ENCODE peak calls at places on chromosomes 1 and 21, in seven cellular contexts. One of them, this sample, is unnamed.

GRCh38 chr21:34630536-34631143 is 15.7 kb upstream of the RCAN1 start:
- DNase-seq in kidney tubule cell: peak; percentile 54
- DNase-seq in DMS153: peak; percentile 29
- DNase-seq in non-pigmented ciliary epithelial cell: no peak
- DNase-seq in activated naive CD4-positive, alpha-beta T cell: peak; percentile 6
- DNase-seq in nephron progenitor cell: peak; percentile 25
- DNase-seq in ELR: peak; percentile 64
- DNase-seq in this sample: peak; percentile 38

GRCh38 chr1:228691926-228692325 is 43.4 kb upstream of the RHOU start:
- DNase-seq in kidney tubule cell: peak; percentile 56
- DNase-seq in DMS153: peak; percentile 60
- DNase-seq in non-pigmented ciliary epithelial cell: no peak
- DNase-seq in activated naive CD4-positive, alpha-beta T cell: no peak
- DNase-seq in nephron progenitor cell: no peak
- DNase-seq in ELR: peak; percentile 59
- DNase-seq in this sample: peak; percentile 39

GRCh38 chr1:20261095-20261494 is 29.6 kb upstream of the VWA5B1 start:
- DNase-seq in kidney tubule cell: no peak
- DNase-seq in DMS153: no peak
- DNase-seq in non-pigmented ciliary epithelial cell: no peak
- DNase-seq in activated naive CD4-positive, alpha-beta T cell: no peak
- DNase-seq in nephron progenitor cell: no peak
- DNase-seq in ELR: no peak
- DNase-seq in this sample: no peak

GRCh38 chr21:34707876-34708325 is 39.1 kb downstream of the CLIC6 start:
- DNase-seq in kidney tubule cell: no peak
- DNase-seq in DMS153: no peak
- DNase-seq in non-pigmented ciliary epithelial cell: no peak
- DNase-seq in activated naive CD4-positive, alpha-beta T cell: no peak
- DNase-seq in nephron progenitor cell: no peak
- DNase-seq in ELR: no peak
- DNase-seq in this sample: no peak

GRCh38 chr21:42636535-42636914 is 16.9 kb upstream of the PDE9A start:
- DNase-seq in kidney tubule cell: peak; percentile 63
- DNase-seq in DMS153: no peak
- DNase-seq in non-pigmented ciliary epithelial cell: peak; percentile 44
- DNase-seq in activated naive CD4-positive, alpha-beta T cell: no peak
- DNase-seq in nephron progenitor cell: no peak
- DNase-seq in ELR: peak; percentile 37
- DNase-seq in this sample: no peak

GRCh38 chr1:39808784-39809517 is 20.3 kb upstream of the BMP8B start:
- DNase-seq in kidney tubule cell: peak; percentile 73
- DNase-seq in DMS153: no peak
- DNase-seq in non-pigmented ciliary epithelial cell: no peak
- DNase-seq in activated naive CD4-positive, alpha-beta T cell: no peak
- DNase-seq in nephron progenitor cell: no peak
- DNase-seq in ELR: no peak
- DNase-seq in this sample: peak; percentile 72

GRCh38 chr21:15841856-15842564 is 112.2 kb downstream of the USP25 start:
- DNase-seq in kidney tubule cell: peak; percentile 86
- DNase-seq in DMS153: no peak
- DNase-seq in non-pigmented ciliary epithelial cell: peak; percentile 56
- DNase-seq in activated naive CD4-positive, alpha-beta T cell: no peak
- DNase-seq in nephron progenitor cell: no peak
- DNase-seq in ELR: peak; percentile 76
- DNase-seq in this sample: peak; percentile 88

GRCh38 chr21:44444286-44444931 is 10.9 kb upstream of the LRRC3 start:
- DNase-seq in kidney tubule cell: no peak
- DNase-seq in DMS153: no peak
- DNase-seq in non-pigmented ciliary epithelial cell: no peak
- DNase-seq in activated naive CD4-positive, alpha-beta T cell: no peak
- DNase-seq in nephron progenitor cell: peak; percentile 28
- DNase-seq in ELR: peak; percentile 6
- DNase-seq in this sample: no peak

GRCh38 chr21:45098867-45099266 is 24.5 kb downstream of the ADARB1 start:
- DNase-seq in kidney tubule cell: no peak
- DNase-seq in DMS153: no peak
- DNase-seq in non-pigmented ciliary epithelial cell: no peak
- DNase-seq in activated naive CD4-positive, alpha-beta T cell: no peak
- DNase-seq in nephron progenitor cell: no peak
- DNase-seq in ELR: peak; percentile 33
- DNase-seq in this sample: no peak

GRCh38 chr1:2404890-2405511 is 7.4 kb downstream of the PEX10 start:
- DNase-seq in kidney tubule cell: no peak
- DNase-seq in DMS153: no peak
- DNase-seq in non-pigmented ciliary epithelial cell: no peak
- DNase-seq in activated naive CD4-positive, alpha-beta T cell: no peak
- DNase-seq in nephron progenitor cell: no peak
- DNase-seq in ELR: no peak
- DNase-seq in this sample: no peak

GRCh38 chr21:44416193-44416592 is 39.1 kb upstream of the LRRC3 start:
- DNase-seq in kidney tubule cell: no peak
- DNase-seq in DMS153: no peak
- DNase-seq in non-pigmented ciliary epithelial cell: no peak
- DNase-seq in activated naive CD4-positive, alpha-beta T cell: no peak
- DNase-seq in nephron progenitor cell: no peak
- DNase-seq in ELR: no peak
- DNase-seq in this sample: no peak

GRCh38 chr1:62394646-62395045 is 42.2 kb upstream of the USP1 start:
- DNase-seq in kidney tubule cell: no peak
- DNase-seq in DMS153: no peak
- DNase-seq in non-pigmented ciliary epithelial cell: no peak
- DNase-seq in activated naive CD4-positive, alpha-beta T cell: no peak
- DNase-seq in nephron progenitor cell: no peak
- DNase-seq in ELR: no peak
- DNase-seq in this sample: no peak

GRCh38 chr1:91080650-91081049 is 58.8 kb upstream of the ZNF644 start:
- DNase-seq in kidney tubule cell: peak; percentile 57
- DNase-seq in DMS153: no peak
- DNase-seq in non-pigmented ciliary epithelial cell: no peak
- DNase-seq in activated naive CD4-positive, alpha-beta T cell: no peak
- DNase-seq in nephron progenitor cell: no peak
- DNase-seq in ELR: peak; percentile 96
- DNase-seq in this sample: no peak

GRCh38 chr1:153583976-153584375 is 18.3 kb upstream of the S100A2 start:
- DNase-seq in kidney tubule cell: peak; percentile 1
- DNase-seq in DMS153: no peak
- DNase-seq in non-pigmented ciliary epithelial cell: no peak
- DNase-seq in activated naive CD4-positive, alpha-beta T cell: no peak
- DNase-seq in nephron progenitor cell: no peak
- DNase-seq in ELR: peak; percentile 43
- DNase-seq in this sample: no peak

GRCh38 chr1:31937300-31938183 is 626 bp downstream of the PTP4A2 start:
- DNase-seq in kidney tubule cell: peak; percentile 67
- DNase-seq in DMS153: peak; percentile 52
- DNase-seq in non-pigmented ciliary epithelial cell: no peak
- DNase-seq in activated naive CD4-positive, alpha-beta T cell: peak; percentile 65
- DNase-seq in nephron progenitor cell: peak; percentile 74
- DNase-seq in ELR: peak; percentile 67
- DNase-seq in this sample: peak; percentile 26

GRCh38 chr1:43822040-43822439 is 111.6 kb upstream of the ARTN start:
- DNase-seq in kidney tubule cell: peak; percentile 97
- DNase-seq in DMS153: no peak
- DNase-seq in non-pigmented ciliary epithelial cell: no peak
- DNase-seq in activated naive CD4-positive, alpha-beta T cell: no peak
- DNase-seq in nephron progenitor cell: no peak
- DNase-seq in ELR: peak; percentile 99
- DNase-seq in this sample: peak; percentile 97

GRCh38 chr1:81920245-81920740 is 119.6 kb downstream of the ADGRL2 start:
- DNase-seq in kidney tubule cell: peak; percentile 17
- DNase-seq in DMS153: no peak
- DNase-seq in non-pigmented ciliary epithelial cell: peak; percentile 22
- DNase-seq in activated naive CD4-positive, alpha-beta T cell: no peak
- DNase-seq in nephron progenitor cell: peak; percentile 39
- DNase-seq in ELR: peak; percentile 1
- DNase-seq in this sample: peak; percentile 31

GRCh38 chr21:45019076-45019886 is 55.1 kb upstream of the ADARB1 start:
- DNase-seq in kidney tubule cell: no peak
- DNase-seq in DMS153: no peak
- DNase-seq in non-pigmented ciliary epithelial cell: no peak
- DNase-seq in activated naive CD4-positive, alpha-beta T cell: no peak
- DNase-seq in nephron progenitor cell: peak; percentile 61
- DNase-seq in ELR: no peak
- DNase-seq in this sample: no peak

GRCh38 chr1:15254521-15254920 is 7.5 kb downstream of the FHAD1 start:
- DNase-seq in kidney tubule cell: no peak
- DNase-seq in DMS153: no peak
- DNase-seq in non-pigmented ciliary epithelial cell: no peak
- DNase-seq in activated naive CD4-positive, alpha-beta T cell: no peak
- DNase-seq in nephron progenitor cell: no peak
- DNase-seq in ELR: no peak
- DNase-seq in this sample: no peak

GRCh38 chr1:58165073-58165472 is 381.5 kb downstream of the OMA1 start:
- DNase-seq in kidney tubule cell: no peak
- DNase-seq in DMS153: no peak
- DNase-seq in non-pigmented ciliary epithelial cell: no peak
- DNase-seq in activated naive CD4-positive, alpha-beta T cell: no peak
- DNase-seq in nephron progenitor cell: no peak
- DNase-seq in ELR: no peak
- DNase-seq in this sample: no peak

GRCh38 chr1:81681570-81681969 is 119.2 kb upstream of the ADGRL2 start:
- DNase-seq in kidney tubule cell: peak; percentile 47
- DNase-seq in DMS153: no peak
- DNase-seq in non-pigmented ciliary epithelial cell: peak; percentile 32
- DNase-seq in activated naive CD4-positive, alpha-beta T cell: no peak
- DNase-seq in nephron progenitor cell: no peak
- DNase-seq in ELR: peak; percentile 64
- DNase-seq in this sample: no peak

GRCh38 chr1:149849246-149849946 is 50.0 kb upstream of the BOLA1 start:
- DNase-seq in kidney tubule cell: peak; percentile 1
- DNase-seq in DMS153: no peak
- DNase-seq in non-pigmented ciliary epithelial cell: no peak
- DNase-seq in activated naive CD4-positive, alpha-beta T cell: no peak
- DNase-seq in nephron progenitor cell: no peak
- DNase-seq in ELR: no peak
- DNase-seq in this sample: no peak

GRCh38 chr1:180278791-180279432 is 48.8 kb downstream of the LHX4 start:
- DNase-seq in kidney tubule cell: no peak
- DNase-seq in DMS153: no peak
- DNase-seq in non-pigmented ciliary epithelial cell: no peak
- DNase-seq in activated naive CD4-positive, alpha-beta T cell: no peak
- DNase-seq in nephron progenitor cell: no peak
- DNase-seq in ELR: no peak
- DNase-seq in this sample: no peak

GRCh38 chr1:227734858-227735780 is at the start of the genes JMJD4 and SNAP47:
- DNase-seq in kidney tubule cell: peak; percentile 94
- DNase-seq in DMS153: peak; percentile 90
- DNase-seq in non-pigmented ciliary epithelial cell: peak; percentile 55
- DNase-seq in activated naive CD4-positive, alpha-beta T cell: peak; percentile 88
- DNase-seq in nephron progenitor cell: peak; percentile 91
- DNase-seq in ELR: peak; percentile 93
- DNase-seq in this sample: peak; percentile 80

GRCh38 chr21:19507682-19508260 is 1104.2 kb upstream of the TMPRSS15 start:
- DNase-seq in kidney tubule cell: no peak
- DNase-seq in DMS153: no peak
- DNase-seq in non-pigmented ciliary epithelial cell: no peak
- DNase-seq in activated naive CD4-positive, alpha-beta T cell: no peak
- DNase-seq in nephron progenitor cell: no peak
- DNase-seq in ELR: peak; percentile 0
- DNase-seq in this sample: no peak

This sample was measured in RCC 7860.